ENCODE peak calls at places on chromosomes 7 and 10, in nine cellular contexts. Z, O, S, V, W, Y, A, G and F are unnamed samples.

GRCh38 chr10:71694567-71694968 is 25.0 kb downstream of the C10orf105 start:
- DNase-seq in A (no peak), G (no peak), S (peak; percentile 39), V (no peak), W (no peak), O (no peak), Z (peak; percentile 46), Y (no peak), F (no peak)

GRCh38 chr7:140542226-140542625 is 62.9 kb upstream of the MKRN1 start:
- DNase-seq in O (no peak), Y (peak; percentile 71), V (no peak), S (no peak), A (peak; percentile 87), G (no peak), Z (no peak), W (no peak), F (peak; percentile 27)

GRCh38 chr7:87497482-87497881 is 22.0 kb upstream of the ABCB4 start:
- DNase-seq in S (no peak), V (no peak), W (no peak), O (no peak), G (no peak), Z (no peak), A (no peak), Y (no peak), F (no peak)

GRCh38 chr7:20223356-20223755 is 6.2 kb upstream of the MACC1 start:
- DNase-seq in O (no peak), W (no peak), S (no peak), V (no peak), Z (no peak), A (no peak), Y (peak; percentile 61), G (no peak), F (no peak)

GRCh38 chr7:148912758-148913541 is 28.9 kb upstream of the EZH2 start:
- DNase-seq in A (no peak), O (no peak), W (no peak), V (no peak), S (no peak), G (no peak), Y (no peak), Z (no peak), F (no peak)

GRCh38 chr7:121278120-121279021 is 50.4 kb upstream of the WNT16 start:
- DNase-seq in O (no peak), S (no peak), A (peak; percentile 48), V (peak; percentile 20), Z (no peak), G (no peak), W (no peak), Y (no peak), F (peak; percentile 57)

GRCh38 chr10:43385412-43386004 is 14.1 kb downstream of the FXYD4 start:
- DNase-seq in A (no peak), V (no peak), Z (no peak), O (no peak), Y (no peak), W (no peak), G (no peak), S (no peak), F (no peak)

GRCh38 chr10:88270061-88270808 is 312.9 kb downstream of the RNLS start:
- DNase-seq in S (no peak), W (no peak), A (no peak), O (no peak), Y (no peak), Z (no peak), G (no peak), V (no peak), F (no peak)

GRCh38 chr10:75398630-75399460 is 2.7 kb downstream of the ZNF503 start:
- DNase-seq in Z (peak; percentile 44), O (peak; percentile 36), V (peak; percentile 63), Y (peak; percentile 37), W (no peak), S (peak; percentile 22), A (peak; percentile 56), G (no peak), F (no peak)

GRCh38 chr10:77428776-77429395 is 208.7 kb downstream of the KCNMA1 start:
- DNase-seq in O (peak; percentile 45), G (no peak), Y (peak; percentile 76), A (peak; percentile 79), Z (peak; percentile 58), S (peak; percentile 29), V (peak; percentile 79), W (peak; percentile 60), F (peak; percentile 52)

GRCh38 chr10:120017731-120018130 is 125.2 kb downstream of the SEC23IP start:
- DNase-seq in O (no peak), Z (no peak), A (no peak), S (no peak), V (no peak), Y (no peak), W (no peak), G (no peak), F (no peak)

GRCh38 chr10:97321032-97321806 is 2.1 kb downstream of the FRAT1 start:
- DNase-seq in Y (no peak), W (no peak), V (peak; percentile 79), Z (peak; percentile 31), A (no peak), G (no peak), S (peak; percentile 45), O (peak; percentile 60), F (no peak)

GRCh38 chr7:109611656-109612055 is 1042.0 kb downstream of the DNAJB9 start:
- DNase-seq in W (no peak), Z (no peak), V (no peak), O (no peak), G (no peak), S (no peak), Y (no peak), A (no peak), F (no peak)

GRCh38 chr7:93948106-93948505 is 26.6 kb downstream of the GNG11 start:
- DNase-seq in Y (peak; percentile 85), G (no peak), Z (no peak), V (no peak), S (no peak), W (no peak), O (no peak), A (peak; percentile 25), F (peak; percentile 40)

GRCh38 chr7:100966542-100967291 is 2.6 kb upstream of the MUC12 start:
- DNase-seq in S (no peak), W (no peak), V (peak; percentile 46), O (no peak), Y (no peak), Z (no peak), A (no peak), G (no peak), F (no peak)

GRCh38 chr7:142909921-142910521 is 23.5 kb downstream of the TRPV5 start:
- DNase-seq in V (no peak), Z (no peak), Y (no peak), G (no peak), A (no peak), S (no peak), O (no peak), W (no peak), F (no peak)

DNA sequence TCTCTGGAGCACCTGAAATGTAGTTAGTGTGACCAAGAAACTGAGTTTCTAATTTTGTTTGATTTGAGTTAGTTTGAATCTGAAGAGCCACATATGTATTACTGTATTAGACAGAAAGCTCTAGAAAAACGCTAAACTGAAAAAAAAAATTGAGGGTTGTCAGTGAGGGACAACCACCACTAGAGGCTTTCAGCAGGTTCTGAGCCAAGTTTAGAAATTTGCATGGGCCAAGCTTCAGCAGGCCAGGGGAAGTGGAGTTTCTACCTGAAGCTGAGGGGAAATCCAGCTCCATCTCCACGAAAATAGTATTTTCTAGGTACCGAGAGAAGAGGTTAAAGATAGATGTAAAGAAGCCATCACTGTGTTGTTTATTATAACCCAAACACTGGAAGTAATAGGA is 77.9 kb upstream of the PLXNA4 start:
- DNase-seq in A (peak; percentile 27), S (no peak), G (no peak), Z (no peak), W (no peak), Y (no peak), V (peak; percentile 76), O (peak; percentile 17), F (no peak)
- TF ChIP-seq CTCF in A (peak; percentile 51), S (no peak), G (no peak), Z (no peak), W (peak; percentile 35), Y (peak; percentile 50), V (peak; percentile 65), O (peak; percentile 38), F (peak; percentile 68)

DNA sequence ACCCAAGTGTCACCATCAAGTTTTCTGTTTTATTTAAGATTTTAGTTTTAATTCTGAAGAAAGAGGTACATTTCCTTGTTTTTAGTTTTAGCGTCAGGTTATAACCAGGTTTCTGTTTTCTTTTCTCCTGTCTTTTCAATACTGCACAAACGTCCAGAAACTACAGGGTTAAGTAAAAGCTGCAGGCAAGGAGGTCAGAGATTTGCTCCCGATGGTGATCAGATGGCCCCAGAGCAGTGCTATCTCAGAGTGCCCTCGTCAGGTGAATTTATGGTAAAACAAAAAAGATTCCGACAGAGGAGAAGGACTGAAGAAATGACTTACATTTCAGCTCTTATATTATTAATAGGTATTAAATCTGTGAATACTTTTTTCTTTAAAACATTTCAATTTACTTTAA is 128.2 kb downstream of the STRA8 start:
- DNase-seq in S (no peak), G (no peak), O (no peak), A (no peak), Z (no peak), Y (no peak), W (no peak), V (peak; percentile 53), F (no peak)
- TF ChIP-seq CTCF in S (no peak), G (no peak), O (no peak), A (no peak), Z (no peak), Y (no peak), W (no peak), V (peak; percentile 12), F (no peak)

GRCh38 chr10:7625009-7625408 is 41.8 kb downstream of the ITIH5 start:
- DNase-seq in O (no peak), A (no peak), G (no peak), Y (no peak), V (no peak), Z (no peak), W (no peak), S (no peak), F (no peak)

GRCh38 chr10:7626283-7626682 is 40.5 kb downstream of the ITIH5 start:
- DNase-seq in G (no peak), A (peak; percentile 49), O (no peak), Y (no peak), S (no peak), W (no peak), Z (no peak), V (no peak), F (no peak)

GRCh38 chr10:7625836-7626235 is 40.9 kb downstream of the ITIH5 start:
- DNase-seq in G (no peak), S (no peak), Y (peak; percentile 16), W (no peak), Z (no peak), V (no peak), A (peak; percentile 73), O (no peak), F (no peak)

DNA sequence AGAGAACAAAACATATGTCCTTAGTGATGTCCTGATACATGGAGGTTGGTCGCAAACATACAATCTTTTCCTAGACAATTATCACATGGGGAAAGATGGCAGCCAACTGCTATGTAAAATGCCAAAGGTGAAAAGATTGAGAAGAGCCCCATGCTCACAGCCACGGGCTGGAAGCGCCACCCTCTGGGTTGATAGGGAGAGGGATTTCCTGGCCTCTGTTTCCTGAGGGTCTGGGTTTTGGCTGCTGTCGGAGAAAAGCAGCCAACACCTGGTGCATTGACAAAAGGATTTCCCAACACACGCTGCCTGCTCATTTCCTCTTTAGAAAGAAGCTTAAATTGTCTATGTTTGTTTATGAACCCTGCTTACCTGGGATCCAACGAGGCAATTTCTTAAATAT is 43.8 kb downstream of the ITIH5 start:
- DNase-seq in S (no peak), O (peak; percentile 59), Z (no peak), W (no peak), V (peak; percentile 78), Y (no peak), A (peak; percentile 56), G (no peak), F (no peak)
- TF ChIP-seq CTCF in S (no peak), O (no peak), Z (no peak), W (peak; percentile 7), V (peak; percentile 62), Y (no peak), A (peak; percentile 59), G (no peak), F (no peak)

GRCh38 chr7:157633465-157634185 is 296.8 kb downstream of the DNAJB6 start:
- DNase-seq in O (no peak), W (no peak), A (no peak), Z (no peak), S (no peak), Y (no peak), V (no peak), G (no peak), F (no peak)
- TF ChIP-seq CTCF in O (no peak), W (no peak), A (no peak), Z (no peak), S (no peak), Y (no peak), V (no peak), G (no peak), F (no peak)